ENCODE peak calls at places on chromosomes 11 and 22, in five cellular contexts. F, L, X, P and I are unnamed samples.

GRCh38 chr22:41681616-41682015 is 7.1 kb downstream of the SNU13 start:
- DNase-seq in F (no peak), L (no peak), X (no peak), P (no peak), I (no peak)

GRCh38 chr11:35142481-35143207 is 3.7 kb downstream of the CD44 start:
- DNase-seq in F (peak), L (no peak), X (no peak), P (peak), I (no peak)

GRCh38 chr22:37241351-37242142 is 2.5 kb downstream of the RAC2 start:
- DNase-seq in F (peak), L (peak), X (no peak), P (no peak), I (no peak)

GRCh38 chr11:134949121-134949591 is 537.1 kb upstream of the B3GAT1 start:
- DNase-seq in F (peak), L (no peak), X (no peak), P (no peak), I (peak)

GRCh38 chr11:103851166-103851651 is 185.2 kb upstream of the DDI1 start:
- DNase-seq in F (peak), L (no peak), X (no peak), P (no peak), I (peak)

GRCh38 chr11:128530119-128531091 is 57.0 kb downstream of the ETS1 start:
- DNase-seq in F (peak), L (no peak), X (no peak), P (no peak), I (peak)

GRCh38 chr22:26675687-26676273 is 18.4 kb downstream of the MIAT start:
- DNase-seq in F (no peak), L (no peak), X (no peak), P (no peak), I (no peak)

GRCh38 chr22:27331526-27332281 is 469.9 kb downstream of the MN1 start:
- DNase-seq in F (peak), L (peak), X (peak), P (peak), I (no peak)

GRCh38 chr11:34207487-34207886 is 102.1 kb downstream of the NAT10 start:
- DNase-seq in F (no peak), L (no peak), X (no peak), P (no peak), I (no peak)

GRCh38 chr11:74648894-74649293 is 56.5 kb downstream of the POLD3 start:
- DNase-seq in F (no peak), L (no peak), X (no peak), P (no peak), I (no peak)

GRCh38 chr22:41600976-41601375 is 11.3 kb upstream of the PMM1 start:
- DNase-seq in F (no peak), L (peak), X (no peak), P (no peak), I (no peak)

GRCh38 chr22:19122752-19123492 is 710 bp upstream of the DGCR2 start:
- DNase-seq in F (peak), L (no peak), X (no peak), P (peak), I (no peak)

GRCh38 chr11:2564008-2564530 is 119.3 kb downstream of the KCNQ1 start:
- DNase-seq in F (no peak), L (no peak), X (no peak), P (no peak), I (no peak)

GRCh38 chr11:57762235-57762866 is 749 bp downstream of the CTNND1 start:
- DNase-seq in F (no peak), L (no peak), X (no peak), P (peak), I (no peak)

GRCh38 chr11:114079406-114080072 is 20.0 kb downstream of the ZBTB16 start:
- DNase-seq in F (peak), L (no peak), X (no peak), P (no peak), I (no peak)
- H3K4me3 ChIP-seq in F (no peak), L (no peak), X (peak), P (no peak), I (no peak)

GRCh38 chr22:23534851-23535717 is 45.0 kb downstream of the IGLL1 start:
- DNase-seq in F (no peak), L (peak), X (no peak), P (no peak), I (no peak)

GRCh38 chr22:23538502-23538860 is 41.6 kb downstream of the IGLL1 start:
- DNase-seq in F (no peak), L (peak), X (no peak), P (no peak), I (no peak)

GRCh38 chr22:23537421-23537820 is 42.7 kb downstream of the IGLL1 start:
- DNase-seq in F (no peak), L (no peak), X (no peak), P (no peak), I (no peak)

GRCh38 chr22:23539135-23539838 is 40.8 kb downstream of the IGLL1 start:
- DNase-seq in F (peak), L (peak), X (peak), P (peak), I (peak)

DNA sequence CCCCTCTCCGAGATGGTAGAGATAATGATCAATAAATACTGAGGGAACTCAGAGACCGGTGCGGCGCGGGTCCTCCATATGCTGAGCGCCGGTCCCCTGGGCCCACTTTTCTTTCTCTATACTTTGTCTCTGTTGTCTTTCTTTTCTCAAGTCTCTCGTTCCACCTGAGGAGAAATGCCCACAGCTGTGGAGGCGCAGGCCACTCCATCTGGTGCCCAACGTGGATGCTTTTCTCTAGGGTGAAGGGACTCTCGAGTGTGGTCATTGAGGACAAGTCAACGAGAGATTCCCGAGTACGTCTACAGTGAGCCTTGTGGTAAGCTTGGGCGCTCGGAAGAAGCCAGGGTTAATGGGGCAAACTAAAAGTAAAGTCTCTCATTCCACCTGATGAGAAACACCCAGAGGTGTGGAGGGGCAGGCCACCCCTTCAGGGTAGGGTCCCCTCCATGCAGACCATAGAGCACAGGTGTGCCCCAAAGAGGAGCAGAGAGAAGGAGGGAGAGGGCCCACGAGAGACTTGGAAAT is 43.2 kb downstream of the IGLL1 start:
- DNase-seq in F (no peak), L (no peak), X (no peak), P (no peak), I (no peak)
- H3K4me3 ChIP-seq in F (no peak), L (no peak), X (no peak), P (no peak), I (no peak)

GRCh38 chr11:63920870-63921417 is 4.0 kb upstream of the RCOR2 start:
- DNase-seq in F (no peak), L (no peak), X (no peak), P (peak), I (no peak)

GRCh38 chr11:63918576-63919171 is 1.7 kb upstream of the RCOR2 start:
- DNase-seq in F (no peak), L (no peak), X (no peak), P (peak), I (no peak)

GRCh38 chr11:63920126-63920869 is 3.3 kb upstream of the RCOR2 start:
- DNase-seq in F (peak), L (peak), X (no peak), P (peak), I (no peak)

GRCh38 chr11:63917685-63918523 is 940 bp upstream of the RCOR2 start:
- DNase-seq in F (peak), L (peak), X (peak), P (peak), I (no peak)

GRCh38 chr11:63919267-63920125 is 2.5 kb upstream of the RCOR2 start:
- DNase-seq in F (no peak), L (no peak), X (no peak), P (peak), I (no peak)
- H3K4me3 ChIP-seq in F (no peak), L (no peak), X (peak), P (no peak), I (peak)

GRCh38 chr11:117572671-117573070 is 224.3 kb downstream of the DSCAML1 start:
- DNase-seq in F (no peak), L (no peak), X (no peak), P (no peak), I (no peak)
- H3K4me3 ChIP-seq in F (no peak), L (no peak), X (no peak), P (no peak), I (no peak)

DNA sequence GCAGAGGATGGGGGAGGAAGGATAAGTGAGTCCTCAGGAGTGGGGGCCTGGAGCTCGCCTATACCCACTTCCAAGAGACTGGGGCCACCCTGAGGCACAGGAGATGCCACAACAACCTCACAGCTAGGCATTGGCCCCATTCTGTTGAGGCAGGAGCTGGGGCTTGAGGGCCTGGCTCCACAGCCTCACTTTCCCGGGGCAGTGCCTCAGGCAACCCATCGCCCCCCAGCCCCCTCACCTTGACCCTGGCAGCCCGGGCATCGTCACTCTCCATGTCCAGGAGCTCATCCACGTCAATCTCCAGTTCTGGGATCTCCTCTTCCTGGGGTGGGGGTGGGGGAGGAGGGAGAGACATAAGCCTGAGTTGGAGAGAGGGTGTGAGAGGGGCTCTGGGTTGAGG is 1.8 kb downstream of the PPP1R14B start:
- DNase-seq in F (no peak), L (no peak), X (no peak), P (no peak), I (no peak)
- H3K4me3 ChIP-seq in F (peak), L (peak), X (peak), P (no peak), I (peak)

GRCh38 chr11:66022401-66023185 is 3.7 kb downstream of the CATSPER1 start:
- DNase-seq in F (peak), L (peak), X (peak), P (peak), I (no peak)
- H3K4me3 ChIP-seq in F (no peak), L (no peak), X (peak), P (no peak), I (no peak)

GRCh38 chr11:46330887-46331652 is 16.2 kb upstream of the DGKZ start:
- DNase-seq in F (peak), L (no peak), X (no peak), P (no peak), I (no peak)
- H3K4me3 ChIP-seq in F (no peak), L (no peak), X (no peak), P (no peak), I (no peak)

GRCh38 chr22:31953251-31953650 is 8.9 kb downstream of the YWHAH start:
- DNase-seq in F (no peak), L (no peak), X (no peak), P (no peak), I (no peak)

GRCh38 chr22:31952094-31952401 is 7.7 kb downstream of the YWHAH start:
- DNase-seq in F (no peak), L (no peak), X (no peak), P (no peak), I (no peak)

GRCh38 chr22:31952459-31952858 is 8.1 kb downstream of the YWHAH start:
- DNase-seq in F (peak), L (no peak), X (no peak), P (no peak), I (peak)

GRCh38 chr22:31950226-31950625 is 5.9 kb downstream of the YWHAH start:
- DNase-seq in F (no peak), L (no peak), X (no peak), P (no peak), I (no peak)

DNA sequence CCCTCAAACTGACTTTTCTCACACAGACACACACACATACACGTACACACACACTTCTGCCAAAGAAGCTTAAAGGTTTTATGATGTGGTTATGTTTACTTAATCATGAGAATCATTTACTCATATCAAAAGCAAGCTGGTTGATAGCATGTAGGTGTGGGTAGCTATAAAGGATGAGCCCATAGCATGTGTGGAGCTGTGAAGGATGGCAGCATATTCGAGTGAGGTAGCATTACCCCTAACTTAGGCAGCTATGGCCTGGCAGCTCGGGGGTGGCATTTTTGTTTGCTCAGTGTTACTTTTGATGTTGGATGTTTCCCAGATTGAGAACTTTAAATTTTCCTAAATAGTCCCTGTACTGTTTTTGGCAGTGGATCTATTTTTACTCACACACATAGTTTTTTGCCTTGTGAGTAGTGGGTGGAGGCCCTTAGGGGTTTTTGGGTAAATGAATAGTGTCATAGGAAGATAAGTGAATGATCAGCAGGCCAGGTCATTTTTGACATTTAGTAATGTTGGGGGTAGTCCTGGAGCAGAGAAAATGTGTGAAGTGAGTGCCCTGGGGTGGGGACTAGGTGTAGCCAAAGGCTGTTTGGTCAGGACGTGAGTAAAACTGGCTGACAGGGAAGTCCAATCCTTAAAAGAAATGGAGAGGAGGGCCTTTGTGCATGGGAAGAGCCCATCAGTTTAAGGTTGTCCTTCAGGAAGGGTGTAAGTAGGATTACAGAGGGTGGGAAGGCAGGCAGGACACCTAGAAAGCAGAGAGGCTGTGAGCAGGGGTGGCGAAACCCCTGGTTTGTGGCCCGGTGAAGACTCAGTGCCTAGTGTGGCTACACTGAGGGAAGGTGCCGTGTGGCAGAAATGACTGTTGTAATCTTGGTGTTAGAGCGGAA is 7.1 kb downstream of the YWHAH start:
- DNase-seq in F (no peak), L (peak), X (no peak), P (no peak), I (no peak)
- H3K4me3 ChIP-seq in F (no peak), L (no peak), X (no peak), P (no peak), I (no peak)